ENCODE peak calls at places on chromosomes 7 and 10, in seven cellular contexts. P is colonic mucosa, V is neural progenitor cell, I is PC-3, A is AG09309, L is mucosa of descending colon, N is spleen. F is an unnamed sample.

GRCh38 chr7:158085741-158086695 is 501.6 kb downstream of the PTPRN2 start:
- DNase-seq in N (peak), P (no peak), A (no peak), L (no peak), I (no peak), V (no peak), F (no peak)

GRCh38 chr10:122098924-122099323 is 110.0 kb downstream of the TACC2 start:
- DNase-seq in V (no peak), N (no peak), A (no peak), P (no peak), L (no peak), I (no peak), F (no peak)

GRCh38 chr10:47454294-47455058 is 29.4 kb downstream of the ANXA8 start:
- DNase-seq in L (no peak), V (no peak), P (no peak), A (no peak), I (no peak), N (no peak), F (no peak)

GRCh38 chr7:132116369-132116768 is 459.9 kb downstream of the PLXNA4 start:
- DNase-seq in I (peak), N (no peak), P (no peak), A (no peak), V (no peak), L (no peak), F (no peak)

GRCh38 chr10:16843252-16843870 is 26.1 kb upstream of the RSU1 start:
- DNase-seq in A (peak), L (peak), I (peak), P (no peak), V (peak), N (no peak), F (no peak)

GRCh38 chr7:100406767-100407166 is 21.7 kb downstream of the ZCWPW1 start:
- DNase-seq in V (no peak), A (peak), P (no peak), L (no peak), N (no peak), I (peak), F (no peak)

GRCh38 chr10:86658261-86658741 is 4.0 kb downstream of the OPN4 start:
- DNase-seq in I (no peak), N (peak), A (no peak), P (no peak), L (no peak), V (no peak), F (no peak)

GRCh38 chr7:133513608-133514007 is 260.7 kb downstream of the EXOC4 start:
- DNase-seq in V (no peak), A (peak), I (peak), P (no peak), L (no peak), N (no peak), F (no peak)

GRCh38 chr7:84640637-84641036 is 446.0 kb upstream of the SEMA3A start:
- DNase-seq in I (no peak), A (no peak), N (no peak), P (no peak), L (no peak), V (peak), F (no peak)

GRCh38 chr10:87850742-87851205 is 12.6 kb downstream of the KLLN start:
- DNase-seq in V (peak), L (peak), I (peak), P (peak), N (peak), A (no peak), F (no peak)

GRCh38 chr7:26078437-26079362 is 73.3 kb upstream of the NFE2L3 start:
- DNase-seq in L (peak), I (peak), A (no peak), P (peak), N (peak), V (peak), F (no peak)

GRCh38 chr10:17035446-17035845 is 94.2 kb downstream of the CUBN start:
- DNase-seq in N (no peak), L (no peak), P (no peak), V (no peak), I (no peak), A (no peak), F (no peak)

GRCh38 chr7:53214463-53214862 is 179.0 kb downstream of the POM121L12 start:
- DNase-seq in P (no peak), V (no peak), N (no peak), L (no peak), I (no peak), A (no peak), F (no peak)

GRCh38 chr10:71832967-71833366 is 18.1 kb downstream of the PSAP start:
- DNase-seq in N (no peak), V (no peak), L (no peak), P (no peak), A (no peak), I (no peak), F (no peak)

GRCh38 chr10:49611166-49611814 is 1.2 kb downstream of the SLC18A3 start:
- DNase-seq in I (no peak), L (no peak), P (no peak), V (peak), N (peak), A (no peak), F (no peak)

GRCh38 chr10:102557569-102557968 is 53.8 kb downstream of the SUFU start:
- DNase-seq in N (no peak), V (no peak), L (no peak), A (no peak), I (no peak), P (no peak), F (no peak)

GRCh38 chr7:32893225-32893560 is 1.6 kb upstream of the KBTBD2 start:
- DNase-seq in I (no peak), P (no peak), V (no peak), A (no peak), L (no peak), N (no peak), F (no peak)

DNA sequence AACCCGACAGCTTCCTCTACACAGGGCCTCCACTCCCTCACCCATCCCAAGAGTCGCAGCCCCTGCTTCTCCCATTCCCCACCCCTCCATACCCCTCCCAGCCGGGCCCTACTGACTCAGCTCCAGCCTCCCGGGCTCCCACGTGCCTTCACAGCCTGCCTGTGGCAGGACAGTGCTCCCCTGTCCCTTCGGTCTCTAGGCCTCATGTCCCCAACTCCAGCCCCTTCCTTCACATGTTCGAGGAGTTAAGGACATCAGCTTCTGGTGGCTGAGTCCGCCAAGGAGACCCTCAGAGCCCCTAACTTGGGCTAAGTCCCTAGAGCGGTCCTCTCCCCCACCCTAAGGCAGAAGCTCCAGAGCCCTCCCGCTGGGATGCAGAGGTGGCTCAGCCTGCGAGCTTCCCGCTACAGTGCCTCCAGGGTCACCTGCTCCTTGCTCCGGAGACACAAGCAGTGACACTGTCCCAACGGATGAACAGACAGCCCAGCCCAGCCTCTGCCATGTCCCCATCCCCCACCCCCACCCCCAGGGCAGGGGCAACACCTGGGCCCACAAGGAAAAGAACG is 800 bp downstream of the SMARCD3 start:
- DNase-seq in I (no peak), L (no peak), V (peak), P (no peak), N (peak), A (no peak), F (no peak)
- H3K4me3 ChIP-seq in I (peak), L (no peak), V (peak), P (peak), N (peak), A (peak), F (no peak)

GRCh38 chr10:45418859-45419672 is 45.0 kb downstream of the ALOX5 start:
- DNase-seq in A (no peak), P (peak), I (no peak), N (peak), V (peak), L (peak), F (no peak)

GRCh38 chr10:45419673-45420020 is 45.6 kb downstream of the ALOX5 start:
- DNase-seq in V (no peak), I (no peak), P (no peak), A (no peak), L (no peak), N (no peak), F (no peak)

GRCh38 chr10:45421231-45422097 is 47.4 kb downstream of the ALOX5 start:
- DNase-seq in A (no peak), L (peak), I (no peak), V (peak), N (peak), P (no peak), F (no peak)

GRCh38 chr10:45422207-45422606 is 48.2 kb downstream of the ALOX5 start:
- DNase-seq in N (peak), P (no peak), I (no peak), V (no peak), L (no peak), A (no peak), F (no peak)

GRCh38 chr10:45420453-45421192 is 46.6 kb downstream of the ALOX5 start:
- DNase-seq in A (no peak), N (peak), L (peak), P (peak), I (peak), V (no peak), F (no peak)
- H3K4me3 ChIP-seq in A (no peak), N (peak), L (no peak), P (no peak), I (no peak), V (no peak), F (no peak)

GRCh38 chr10:117170244-117170643 is 27.0 kb upstream of the KCNK18 start:
- DNase-seq in P (no peak), A (no peak), N (no peak), V (no peak), I (no peak), L (no peak), F (no peak)

GRCh38 chr10:117175215-117175900 is 21.9 kb upstream of the KCNK18 start:
- DNase-seq in V (no peak), P (peak), I (no peak), L (no peak), N (peak), A (no peak), F (no peak)

GRCh38 chr10:117175901-117176534 is 21.3 kb upstream of the KCNK18 start:
- DNase-seq in L (peak), A (peak), N (peak), V (peak), P (peak), I (peak), F (no peak)

GRCh38 chr10:117178190-117178589 is 19.1 kb upstream of the KCNK18 start:
- DNase-seq in I (no peak), P (no peak), L (no peak), V (no peak), N (no peak), A (no peak), F (no peak)

DNA sequence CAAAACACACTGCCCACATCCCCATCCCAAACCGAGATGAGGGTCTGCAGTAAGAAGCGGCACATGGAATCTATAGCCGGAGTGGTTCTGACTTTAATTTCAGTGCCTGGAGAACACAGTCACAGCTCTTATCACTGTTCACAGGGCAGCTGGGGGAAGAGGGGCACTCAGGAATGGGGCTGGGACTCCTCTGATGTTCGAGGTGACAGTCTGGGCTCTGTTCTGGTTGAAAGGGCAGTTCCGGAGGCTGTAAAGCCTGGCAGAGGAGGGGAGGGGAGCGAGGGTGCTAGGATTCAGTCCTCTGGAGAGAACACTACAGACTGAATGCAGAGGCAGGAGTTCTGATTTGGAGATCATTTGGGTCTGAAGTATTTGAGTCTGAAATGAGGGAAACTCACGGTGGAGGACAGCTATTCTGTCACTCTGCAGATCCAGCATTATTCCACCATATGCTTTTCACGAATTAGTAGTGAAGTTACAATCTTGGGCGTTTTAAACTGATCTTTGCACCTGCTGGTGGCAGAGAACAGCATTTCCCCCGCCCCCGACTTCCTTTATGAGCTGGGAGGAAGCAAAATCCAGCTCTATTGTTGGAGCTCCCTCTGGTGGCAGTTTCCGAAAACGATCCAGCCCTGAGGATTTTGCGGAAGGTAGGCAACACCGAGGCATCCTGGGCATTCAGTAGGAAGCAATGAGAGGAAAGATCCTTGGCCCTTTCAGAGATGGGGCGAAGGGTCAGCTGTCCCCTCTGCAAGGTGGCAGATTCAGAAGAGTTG is 22.7 kb upstream of the KCNK18 start:
- DNase-seq in A (peak), L (peak), P (peak), I (peak), N (peak), V (peak), F (no peak)
- H3K4me3 ChIP-seq in A (peak), L (no peak), P (peak), I (peak), N (peak), V (peak), F (peak)

GRCh38 chr7:41817386-41817785 is 114.5 kb upstream of the INHBA start:
- DNase-seq in P (no peak), I (peak), N (no peak), A (no peak), V (no peak), L (no peak), F (no peak)
- H3K4me3 ChIP-seq in P (no peak), I (no peak), N (no peak), A (no peak), V (no peak), L (no peak), F (no peak)

GRCh38 chr7:96486681-96487080 is 164.8 kb upstream of the SLC25A13 start:
- DNase-seq in L (no peak), V (peak), P (no peak), I (peak), N (no peak), A (no peak), F (no peak)
- H3K4me3 ChIP-seq in L (no peak), V (no peak), P (no peak), I (no peak), N (no peak), A (no peak), F (no peak)

GRCh38 chr10:6138456-6138855 is 49.6 kb downstream of the RBM17 start:
- DNase-seq in A (no peak), N (peak), V (no peak), L (no peak), I (no peak), P (no peak), F (no peak)

GRCh38 chr10:6140965-6141295 is 52.1 kb downstream of the RBM17 start:
- DNase-seq in V (no peak), N (no peak), A (no peak), P (no peak), I (no peak), L (no peak), F (no peak)

GRCh38 chr10:6140141-6140841 is 51.5 kb downstream of the RBM17 start:
- DNase-seq in L (peak), A (no peak), I (no peak), N (peak), P (peak), V (peak), F (no peak)

GRCh38 chr10:6141296-6142151 is 52.7 kb downstream of the RBM17 start:
- DNase-seq in N (no peak), L (no peak), I (peak), P (no peak), A (peak), V (no peak), F (no peak)

GRCh38 chr10:6139470-6139869 is 50.6 kb downstream of the RBM17 start:
- DNase-seq in I (no peak), V (no peak), P (no peak), N (peak), L (no peak), A (no peak), F (no peak)
- H3K4me3 ChIP-seq in I (no peak), V (no peak), P (no peak), N (no peak), L (no peak), A (no peak), F (no peak)

GRCh38 chr7:98514211-98515150 is 102.6 kb upstream of the NPTX2 start:
- DNase-seq in P (no peak), V (no peak), N (peak), A (no peak), L (no peak), I (no peak), F (no peak)
- H3K4me3 ChIP-seq in P (no peak), V (no peak), N (no peak), A (no peak), L (no peak), I (no peak), F (no peak)

GRCh38 chr10:129963076-129963830 is 821 bp downstream of the EBF3 start:
- DNase-seq in P (no peak), A (no peak), L (no peak), N (peak), V (peak), I (no peak), F (no peak)

GRCh38 chr10:129961274-129961839 is 2.7 kb downstream of the EBF3 start:
- DNase-seq in I (no peak), V (no peak), N (no peak), L (no peak), A (no peak), P (no peak), F (no peak)

GRCh38 chr10:129963831-129964501 is at the start of gene EBF3:
- DNase-seq in A (no peak), I (peak), N (peak), L (peak), P (peak), V (peak), F (no peak)

GRCh38 chr10:129962092-129962494 is 2.0 kb downstream of the EBF3 start:
- DNase-seq in L (no peak), P (no peak), A (no peak), I (no peak), N (peak), V (peak), F (no peak)

GRCh38 chr10:129962558-129963075 is 1.5 kb downstream of the EBF3 start:
- DNase-seq in A (no peak), V (no peak), L (no peak), P (no peak), N (no peak), I (no peak), F (no peak)
- H3K4me3 ChIP-seq in A (peak), V (peak), L (no peak), P (peak), N (peak), I (no peak), F (peak)